ENCODE peak calls at places on chromosome 19, in ten cellular contexts. One of them, this sample, is unnamed.

GRCh38 chr19:51441410-51442390 is 16.6 kb downstream of the SIGLEC8 start:
- DNase-seq in HFF-Myc: no peak
- DNase-seq in cardiac fibroblast: no peak
- DNase-seq in A549: peak
- DNase-seq in tibial artery: no peak
- DNase-seq in progenitor cell of endocrine pancreas: no peak
- DNase-seq in lower leg skin: no peak
- DNase-seq in AG09309: no peak
- DNase-seq in BE2C: no peak
- DNase-seq in AG04449: no peak
- DNase-seq in this sample: no peak

GRCh38 chr19:10288662-10289166 is 1.0 kb upstream of the ICAM5 start:
- DNase-seq in AG04449: no peak
- DNase-seq in lower leg skin: no peak
- DNase-seq in BE2C: peak
- DNase-seq in A549: peak
- DNase-seq in HFF-Myc: no peak
- DNase-seq in progenitor cell of endocrine pancreas: no peak
- DNase-seq in cardiac fibroblast: peak
- DNase-seq in AG09309: no peak
- DNase-seq in tibial artery: no peak
- DNase-seq in this sample: no peak

GRCh38 chr19:39223703-39224279 is 19.7 kb upstream of the SYCN start:
- DNase-seq in lower leg skin: no peak
- DNase-seq in tibial artery: no peak
- DNase-seq in A549: no peak
- DNase-seq in HFF-Myc: no peak
- DNase-seq in AG04449: no peak
- DNase-seq in cardiac fibroblast: peak
- DNase-seq in AG09309: no peak
- DNase-seq in BE2C: no peak
- DNase-seq in progenitor cell of endocrine pancreas: no peak
- DNase-seq in this sample: no peak

GRCh38 chr19:35436477-35437141 is 11.4 kb upstream of the FFAR2 start:
- DNase-seq in progenitor cell of endocrine pancreas: no peak
- DNase-seq in tibial artery: peak
- DNase-seq in cardiac fibroblast: peak
- DNase-seq in BE2C: peak
- DNase-seq in AG04449: no peak
- DNase-seq in lower leg skin: peak
- DNase-seq in HFF-Myc: peak
- DNase-seq in AG09309: no peak
- DNase-seq in A549: peak
- DNase-seq in this sample: no peak

GRCh38 chr19:53463263-53463662 is 4.3 kb upstream of the ZNF813 start:
- DNase-seq in tibial artery: no peak
- DNase-seq in BE2C: peak
- DNase-seq in AG09309: no peak
- DNase-seq in A549: no peak
- DNase-seq in lower leg skin: no peak
- DNase-seq in cardiac fibroblast: peak
- DNase-seq in AG04449: no peak
- DNase-seq in progenitor cell of endocrine pancreas: no peak
- DNase-seq in HFF-Myc: no peak
- DNase-seq in this sample: no peak

GRCh38 chr19:49887037-49887652 is 9.5 kb downstream of the IL4I1 start:
- DNase-seq in tibial artery: no peak
- DNase-seq in AG09309: no peak
- DNase-seq in BE2C: no peak
- DNase-seq in A549: no peak
- DNase-seq in lower leg skin: no peak
- DNase-seq in HFF-Myc: no peak
- DNase-seq in cardiac fibroblast: no peak
- DNase-seq in progenitor cell of endocrine pancreas: no peak
- DNase-seq in AG04449: no peak
- DNase-seq in this sample: no peak

GRCh38 chr19:4494691-4495064 is 22.6 kb downstream of the HDGFL2 start:
- DNase-seq in tibial artery: no peak
- DNase-seq in AG04449: no peak
- DNase-seq in progenitor cell of endocrine pancreas: no peak
- DNase-seq in BE2C: no peak
- DNase-seq in lower leg skin: no peak
- DNase-seq in HFF-Myc: no peak
- DNase-seq in cardiac fibroblast: no peak
- DNase-seq in AG09309: no peak
- DNase-seq in A549: no peak
- DNase-seq in this sample: no peak

GRCh38 chr19:46745521-46746280 is at the start of gene FKRP:
- DNase-seq in BE2C: no peak
- DNase-seq in AG04449: no peak
- DNase-seq in A549: no peak
- DNase-seq in lower leg skin: no peak
- DNase-seq in AG09309: no peak
- DNase-seq in progenitor cell of endocrine pancreas: no peak
- DNase-seq in cardiac fibroblast: no peak
- DNase-seq in HFF-Myc: no peak
- DNase-seq in tibial artery: no peak
- DNase-seq in this sample: no peak

GRCh38 chr19:49301165-49301865 is 23.7 kb downstream of the SLC6A16 start:
- DNase-seq in cardiac fibroblast: peak
- DNase-seq in tibial artery: peak
- DNase-seq in AG04449: no peak
- DNase-seq in BE2C: peak
- DNase-seq in AG09309: peak
- DNase-seq in A549: peak
- DNase-seq in HFF-Myc: peak
- DNase-seq in lower leg skin: peak
- DNase-seq in progenitor cell of endocrine pancreas: peak
- DNase-seq in this sample: peak

GRCh38 chr19:16412596-16413355 is 59.0 kb downstream of the EPS15L1 start:
- DNase-seq in A549: no peak
- DNase-seq in AG04449: no peak
- DNase-seq in AG09309: no peak
- DNase-seq in tibial artery: no peak
- DNase-seq in lower leg skin: no peak
- DNase-seq in progenitor cell of endocrine pancreas: no peak
- DNase-seq in HFF-Myc: no peak
- DNase-seq in BE2C: no peak
- DNase-seq in cardiac fibroblast: no peak
- DNase-seq in this sample: no peak

GRCh38 chr19:40223135-40223822 is 3.2 kb downstream of the CCNP start:
- DNase-seq in AG04449: no peak
- DNase-seq in AG09309: no peak
- DNase-seq in HFF-Myc: no peak
- DNase-seq in progenitor cell of endocrine pancreas: peak
- DNase-seq in tibial artery: no peak
- DNase-seq in A549: no peak
- DNase-seq in BE2C: no peak
- DNase-seq in lower leg skin: no peak
- DNase-seq in cardiac fibroblast: no peak
- DNase-seq in this sample: no peak

GRCh38 chr19:2719910-2720776 is 1.0 kb downstream of the DIRAS1 start:
- DNase-seq in HFF-Myc: no peak
- DNase-seq in AG09309: no peak
- DNase-seq in lower leg skin: no peak
- DNase-seq in A549: no peak
- DNase-seq in AG04449: no peak
- DNase-seq in progenitor cell of endocrine pancreas: no peak
- DNase-seq in cardiac fibroblast: peak
- DNase-seq in tibial artery: no peak
- DNase-seq in BE2C: no peak
- DNase-seq in this sample: peak

GRCh38 chr19:50794074-50794777 is 4.0 kb downstream of the ACP4 start:
- DNase-seq in AG04449: no peak
- DNase-seq in BE2C: peak
- DNase-seq in lower leg skin: no peak
- DNase-seq in tibial artery: no peak
- DNase-seq in cardiac fibroblast: peak
- DNase-seq in A549: peak
- DNase-seq in progenitor cell of endocrine pancreas: no peak
- DNase-seq in HFF-Myc: peak
- DNase-seq in AG09309: no peak
- DNase-seq in this sample: no peak

GRCh38 chr19:57191141-57192063 is at the start of gene ZNF264:
- DNase-seq in A549: peak
- DNase-seq in cardiac fibroblast: peak
- DNase-seq in BE2C: peak
- DNase-seq in lower leg skin: peak
- DNase-seq in tibial artery: peak
- DNase-seq in progenitor cell of endocrine pancreas: peak
- DNase-seq in HFF-Myc: peak
- DNase-seq in AG09309: peak
- DNase-seq in AG04449: peak
- DNase-seq in this sample: peak
- TF ChIP-seq CTCF in A549: no peak
- TF ChIP-seq CTCF in cardiac fibroblast: no peak
- TF ChIP-seq CTCF in BE2C: no peak
- TF ChIP-seq CTCF in lower leg skin: no peak
- TF ChIP-seq CTCF in tibial artery: no peak
- TF ChIP-seq CTCF in progenitor cell of endocrine pancreas: peak
- TF ChIP-seq CTCF in HFF-Myc: no peak
- TF ChIP-seq CTCF in AG09309: no peak
- TF ChIP-seq CTCF in AG04449: peak
- TF ChIP-seq CTCF in this sample: no peak

DNA sequence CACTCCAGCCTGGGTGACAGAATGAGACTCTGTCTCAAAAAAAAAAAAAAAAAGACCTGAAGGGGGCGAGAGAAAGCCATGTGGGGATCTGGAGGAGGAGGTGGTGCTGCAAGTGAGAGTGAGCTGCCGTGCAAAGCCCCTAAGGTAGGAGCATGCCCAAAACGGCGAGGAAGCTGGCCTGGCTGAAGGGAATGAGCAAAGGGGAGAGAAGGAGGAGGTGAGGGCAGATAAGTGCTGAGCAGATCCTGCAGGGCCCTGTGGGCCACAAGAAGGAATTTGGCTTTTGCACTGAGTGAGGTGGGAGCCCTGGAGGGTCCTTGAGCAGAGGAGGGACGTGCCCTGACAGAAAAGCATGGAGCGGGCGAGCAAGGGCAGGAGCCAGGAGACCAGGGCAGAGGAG is 19.4 kb upstream of the ADGRE5 start:
- DNase-seq in tibial artery: no peak
- DNase-seq in HFF-Myc: no peak
- DNase-seq in cardiac fibroblast: peak
- DNase-seq in AG04449: no peak
- DNase-seq in AG09309: no peak
- DNase-seq in BE2C: no peak
- DNase-seq in A549: peak
- DNase-seq in lower leg skin: no peak
- DNase-seq in progenitor cell of endocrine pancreas: no peak
- DNase-seq in this sample: no peak
- TF ChIP-seq CTCF in tibial artery: peak
- TF ChIP-seq CTCF in HFF-Myc: peak
- TF ChIP-seq CTCF in cardiac fibroblast: no peak
- TF ChIP-seq CTCF in AG04449: peak
- TF ChIP-seq CTCF in AG09309: peak
- TF ChIP-seq CTCF in BE2C: peak
- TF ChIP-seq CTCF in A549: peak
- TF ChIP-seq CTCF in lower leg skin: no peak
- TF ChIP-seq CTCF in progenitor cell of endocrine pancreas: no peak
- TF ChIP-seq CTCF in this sample: no peak

DNA sequence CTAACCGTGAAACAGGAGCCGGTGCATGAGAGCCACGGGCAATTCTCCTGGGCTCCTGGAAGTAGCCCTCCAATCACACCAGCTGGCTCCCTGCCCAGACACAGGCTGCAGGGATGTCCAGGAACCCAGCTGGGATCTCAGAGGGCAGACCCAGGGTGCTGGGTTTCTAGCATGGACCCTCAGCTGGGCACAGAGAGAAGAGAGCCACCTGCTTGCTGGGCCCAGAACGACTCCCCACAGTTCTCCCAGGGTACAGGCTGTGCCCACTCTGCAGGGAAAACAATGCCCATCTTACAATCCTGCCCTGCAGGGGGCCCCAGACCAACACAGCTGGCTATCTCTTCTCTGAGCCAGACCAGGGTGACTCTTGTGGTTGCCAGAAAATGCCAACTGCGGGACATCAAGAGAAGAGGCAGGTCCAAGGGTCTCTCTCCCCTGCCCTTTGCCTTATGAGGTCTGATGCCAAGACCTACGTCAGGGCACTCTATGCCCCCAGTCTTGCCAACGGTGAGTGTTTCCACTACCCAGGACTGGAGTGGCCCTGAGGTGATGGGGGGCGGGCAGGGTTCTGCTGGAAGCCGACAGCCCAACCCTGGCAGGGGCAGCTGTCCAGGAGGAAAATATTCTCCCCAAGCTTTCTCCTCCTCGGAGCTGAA is 64.6 kb downstream of the CEBPG start:
- DNase-seq in AG09309: no peak
- DNase-seq in BE2C: peak
- DNase-seq in tibial artery: no peak
- DNase-seq in cardiac fibroblast: no peak
- DNase-seq in progenitor cell of endocrine pancreas: no peak
- DNase-seq in HFF-Myc: no peak
- DNase-seq in lower leg skin: no peak
- DNase-seq in A549: no peak
- DNase-seq in AG04449: no peak
- DNase-seq in this sample: no peak
- TF ChIP-seq CTCF in AG09309: no peak
- TF ChIP-seq CTCF in BE2C: peak
- TF ChIP-seq CTCF in tibial artery: no peak
- TF ChIP-seq CTCF in cardiac fibroblast: peak
- TF ChIP-seq CTCF in progenitor cell of endocrine pancreas: no peak
- TF ChIP-seq CTCF in HFF-Myc: no peak
- TF ChIP-seq CTCF in lower leg skin: no peak
- TF ChIP-seq CTCF in A549: no peak
- TF ChIP-seq CTCF in AG04449: peak
- TF ChIP-seq CTCF in this sample: peak

GRCh38 chr19:48133094-48133493 is 22.5 kb upstream of the PLA2G4C start:
- DNase-seq in BE2C: no peak
- DNase-seq in AG04449: no peak
- DNase-seq in tibial artery: no peak
- DNase-seq in lower leg skin: no peak
- DNase-seq in AG09309: no peak
- DNase-seq in cardiac fibroblast: no peak
- DNase-seq in A549: no peak
- DNase-seq in HFF-Myc: no peak
- DNase-seq in progenitor cell of endocrine pancreas: no peak
- DNase-seq in this sample: no peak

GRCh38 chr19:48137411-48137810 is 26.8 kb upstream of the PLA2G4C start:
- DNase-seq in HFF-Myc: no peak
- DNase-seq in tibial artery: no peak
- DNase-seq in BE2C: no peak
- DNase-seq in A549: no peak
- DNase-seq in cardiac fibroblast: no peak
- DNase-seq in lower leg skin: no peak
- DNase-seq in AG09309: no peak
- DNase-seq in AG04449: no peak
- DNase-seq in progenitor cell of endocrine pancreas: no peak
- DNase-seq in this sample: no peak

GRCh38 chr19:48136547-48136946 is 25.9 kb upstream of the PLA2G4C start:
- DNase-seq in AG04449: no peak
- DNase-seq in cardiac fibroblast: no peak
- DNase-seq in BE2C: no peak
- DNase-seq in HFF-Myc: no peak
- DNase-seq in lower leg skin: no peak
- DNase-seq in progenitor cell of endocrine pancreas: no peak
- DNase-seq in AG09309: no peak
- DNase-seq in A549: no peak
- DNase-seq in tibial artery: no peak
- DNase-seq in this sample: no peak

GRCh38 chr19:48139053-48139452 is 28.4 kb upstream of the PLA2G4C start:
- DNase-seq in AG09309: no peak
- DNase-seq in BE2C: no peak
- DNase-seq in lower leg skin: no peak
- DNase-seq in progenitor cell of endocrine pancreas: no peak
- DNase-seq in cardiac fibroblast: no peak
- DNase-seq in A549: no peak
- DNase-seq in AG04449: no peak
- DNase-seq in tibial artery: no peak
- DNase-seq in HFF-Myc: no peak
- DNase-seq in this sample: no peak

GRCh38 chr19:48135411-48135810 is 24.8 kb upstream of the PLA2G4C start:
- DNase-seq in HFF-Myc: no peak
- DNase-seq in tibial artery: no peak
- DNase-seq in progenitor cell of endocrine pancreas: no peak
- DNase-seq in cardiac fibroblast: no peak
- DNase-seq in AG09309: no peak
- DNase-seq in lower leg skin: no peak
- DNase-seq in BE2C: peak
- DNase-seq in AG04449: no peak
- DNase-seq in A549: no peak
- DNase-seq in this sample: no peak
- TF ChIP-seq CTCF in HFF-Myc: no peak
- TF ChIP-seq CTCF in tibial artery: no peak
- TF ChIP-seq CTCF in progenitor cell of endocrine pancreas: no peak
- TF ChIP-seq CTCF in cardiac fibroblast: no peak
- TF ChIP-seq CTCF in AG09309: no peak
- TF ChIP-seq CTCF in lower leg skin: no peak
- TF ChIP-seq CTCF in BE2C: no peak
- TF ChIP-seq CTCF in AG04449: no peak
- TF ChIP-seq CTCF in A549: no peak
- TF ChIP-seq CTCF in this sample: no peak